ENCODE peak calls at places on chromosome 19, in seven cellular contexts. One of them, this sample, is unnamed.

GRCh38 chr19:328025-328505 is 16.5 kb downstream of the MIER2 start:
- DNase-seq in GM10248: no peak
- DNase-seq in mesothelial cell of epicardium: no peak
- DNase-seq in GM23338: no peak
- DNase-seq in ascending aorta: no peak
- DNase-seq in lower leg skin: peak
- DNase-seq in brain microvascular endothelial cell: no peak
- DNase-seq in this sample: no peak

GRCh38 chr19:8148410-8149231 is 771 bp downstream of the FBN3 start:
- DNase-seq in GM10248: no peak
- DNase-seq in mesothelial cell of epicardium: no peak
- DNase-seq in GM23338: peak
- DNase-seq in ascending aorta: no peak
- DNase-seq in lower leg skin: no peak
- DNase-seq in brain microvascular endothelial cell: no peak
- DNase-seq in this sample: no peak

GRCh38 chr19:14198384-14199376 is 7.3 kb downstream of the ADGRL1 start:
- DNase-seq in GM10248: no peak
- DNase-seq in mesothelial cell of epicardium: no peak
- DNase-seq in GM23338: peak
- DNase-seq in ascending aorta: no peak
- DNase-seq in lower leg skin: no peak
- DNase-seq in brain microvascular endothelial cell: no peak
- DNase-seq in this sample: no peak

GRCh38 chr19:33406521-33407139 is 33.1 kb downstream of the CEBPG start:
- DNase-seq in GM10248: peak
- DNase-seq in mesothelial cell of epicardium: peak
- DNase-seq in GM23338: peak
- DNase-seq in ascending aorta: no peak
- DNase-seq in lower leg skin: peak
- DNase-seq in brain microvascular endothelial cell: peak
- DNase-seq in this sample: no peak

GRCh38 chr19:13621413-13621812 is 115.1 kb upstream of the CACNA1A start:
- DNase-seq in GM10248: no peak
- DNase-seq in mesothelial cell of epicardium: no peak
- DNase-seq in GM23338: peak
- DNase-seq in ascending aorta: no peak
- DNase-seq in lower leg skin: no peak
- DNase-seq in brain microvascular endothelial cell: peak
- DNase-seq in this sample: no peak

GRCh38 chr19:12801466-12802266 is at the start of the genes PRDX2 and THSD8:
- DNase-seq in GM10248: peak
- DNase-seq in mesothelial cell of epicardium: peak
- DNase-seq in GM23338: peak
- DNase-seq in ascending aorta: no peak
- DNase-seq in lower leg skin: peak
- DNase-seq in brain microvascular endothelial cell: no peak
- DNase-seq in this sample: peak

GRCh38 chr19:49409441-49410029 is 13.7 kb downstream of the PTH2 start:
- DNase-seq in GM10248: no peak
- DNase-seq in mesothelial cell of epicardium: no peak
- DNase-seq in GM23338: no peak
- DNase-seq in ascending aorta: no peak
- DNase-seq in lower leg skin: no peak
- DNase-seq in brain microvascular endothelial cell: no peak
- DNase-seq in this sample: no peak

GRCh38 chr19:16880884-16881554 is 7.8 kb upstream of the F2RL3 start:
- DNase-seq in GM10248: no peak
- DNase-seq in mesothelial cell of epicardium: no peak
- DNase-seq in GM23338: no peak
- DNase-seq in ascending aorta: no peak
- DNase-seq in lower leg skin: no peak
- DNase-seq in brain microvascular endothelial cell: no peak
- DNase-seq in this sample: no peak

GRCh38 chr19:16952046-16952445 is 63.2 kb downstream of the F2RL3 start:
- DNase-seq in GM10248: no peak
- DNase-seq in mesothelial cell of epicardium: no peak
- DNase-seq in GM23338: no peak
- DNase-seq in ascending aorta: no peak
- DNase-seq in lower leg skin: peak
- DNase-seq in brain microvascular endothelial cell: no peak
- DNase-seq in this sample: no peak

GRCh38 chr19:8158411-8159074 is 9.2 kb upstream of the FBN3 start:
- DNase-seq in GM10248: peak
- DNase-seq in mesothelial cell of epicardium: no peak
- DNase-seq in GM23338: peak
- DNase-seq in ascending aorta: no peak
- DNase-seq in lower leg skin: no peak
- DNase-seq in brain microvascular endothelial cell: peak
- DNase-seq in this sample: no peak

GRCh38 chr19:35223856-35224505 is 4.6 kb downstream of the FAM187B start:
- DNase-seq in GM10248: peak
- DNase-seq in mesothelial cell of epicardium: no peak
- DNase-seq in GM23338: no peak
- DNase-seq in ascending aorta: no peak
- DNase-seq in lower leg skin: peak
- DNase-seq in brain microvascular endothelial cell: no peak
- DNase-seq in this sample: peak

GRCh38 chr19:681029-681626 is 4.9 kb downstream of the FSTL3 start:
- DNase-seq in GM10248: peak
- DNase-seq in mesothelial cell of epicardium: peak
- DNase-seq in GM23338: peak
- DNase-seq in ascending aorta: no peak
- DNase-seq in lower leg skin: peak
- DNase-seq in brain microvascular endothelial cell: no peak
- DNase-seq in this sample: no peak

GRCh38 chr19:49739098-49739497 is 24.0 kb downstream of the TSKS start:
- DNase-seq in GM10248: no peak
- DNase-seq in mesothelial cell of epicardium: no peak
- DNase-seq in GM23338: no peak
- DNase-seq in ascending aorta: no peak
- DNase-seq in lower leg skin: no peak
- DNase-seq in brain microvascular endothelial cell: no peak
- DNase-seq in this sample: no peak

GRCh38 chr19:4088975-4089374 is 22.3 kb upstream of the ZBTB7A start:
- DNase-seq in GM10248: peak
- DNase-seq in mesothelial cell of epicardium: no peak
- DNase-seq in GM23338: no peak
- DNase-seq in ascending aorta: no peak
- DNase-seq in lower leg skin: no peak
- DNase-seq in brain microvascular endothelial cell: no peak
- DNase-seq in this sample: no peak

GRCh38 chr19:16258440-16258903 is 60.8 kb downstream of the AP1M1 start:
- DNase-seq in GM10248: no peak
- DNase-seq in mesothelial cell of epicardium: no peak
- DNase-seq in GM23338: no peak
- DNase-seq in ascending aorta: peak
- DNase-seq in lower leg skin: peak
- DNase-seq in brain microvascular endothelial cell: peak
- DNase-seq in this sample: no peak

GRCh38 chr19:7125221-7125620 is 55.7 kb downstream of the ZNF557 start:
- DNase-seq in GM10248: no peak
- DNase-seq in mesothelial cell of epicardium: no peak
- DNase-seq in GM23338: no peak
- DNase-seq in ascending aorta: no peak
- DNase-seq in lower leg skin: no peak
- DNase-seq in brain microvascular endothelial cell: no peak
- DNase-seq in this sample: no peak

GRCh38 chr19:27735314-27735713 is 1477.6 kb downstream of the UQCRFS1 start:
- DNase-seq in GM10248: no peak
- DNase-seq in mesothelial cell of epicardium: no peak
- DNase-seq in GM23338: no peak
- DNase-seq in ascending aorta: no peak
- DNase-seq in lower leg skin: no peak
- DNase-seq in brain microvascular endothelial cell: no peak
- DNase-seq in this sample: no peak

GRCh38 chr19:34480491-34480890 is 1.1 kb upstream of the WTIP start:
- DNase-seq in GM10248: no peak
- DNase-seq in mesothelial cell of epicardium: no peak
- DNase-seq in GM23338: peak
- DNase-seq in ascending aorta: no peak
- DNase-seq in lower leg skin: peak
- DNase-seq in brain microvascular endothelial cell: no peak
- DNase-seq in this sample: peak

GRCh38 chr19:23095406-23095805 is 21.4 kb upstream of the ZNF730 start:
- DNase-seq in GM10248: no peak
- DNase-seq in mesothelial cell of epicardium: no peak
- DNase-seq in GM23338: no peak
- DNase-seq in ascending aorta: no peak
- DNase-seq in lower leg skin: no peak
- DNase-seq in brain microvascular endothelial cell: no peak
- DNase-seq in this sample: no peak

DNA sequence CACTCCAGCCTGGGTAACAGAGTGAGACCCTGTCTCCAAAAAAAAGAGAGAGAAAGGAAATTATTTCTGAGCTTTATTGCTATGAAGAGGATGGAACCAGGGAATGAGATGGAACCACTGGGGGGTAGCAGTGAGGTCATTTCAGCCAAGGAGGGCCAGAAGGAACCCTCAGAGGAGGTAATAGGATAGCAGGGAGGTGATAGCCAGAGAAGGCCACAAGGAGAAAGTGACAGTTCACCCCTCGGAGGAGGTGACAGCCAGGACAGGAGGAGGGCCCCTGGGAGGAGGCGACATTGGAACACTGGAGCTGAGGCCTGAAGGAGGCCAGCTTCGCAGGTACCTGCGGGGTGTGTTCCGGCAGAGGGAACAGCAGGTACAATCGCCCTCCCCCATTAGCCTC is 695 bp upstream of the PGPEP1 start:
- DNase-seq in GM10248: no peak
- DNase-seq in mesothelial cell of epicardium: no peak
- DNase-seq in GM23338: peak
- DNase-seq in ascending aorta: no peak
- DNase-seq in lower leg skin: no peak
- DNase-seq in brain microvascular endothelial cell: no peak
- DNase-seq in this sample: no peak
- TF ChIP-seq CTCF in GM10248: peak
- TF ChIP-seq CTCF in mesothelial cell of epicardium: no peak
- TF ChIP-seq CTCF in GM23338: peak
- TF ChIP-seq CTCF in ascending aorta: peak
- TF ChIP-seq CTCF in lower leg skin: no peak
- TF ChIP-seq CTCF in brain microvascular endothelial cell: peak
- TF ChIP-seq CTCF in this sample: no peak

DNA sequence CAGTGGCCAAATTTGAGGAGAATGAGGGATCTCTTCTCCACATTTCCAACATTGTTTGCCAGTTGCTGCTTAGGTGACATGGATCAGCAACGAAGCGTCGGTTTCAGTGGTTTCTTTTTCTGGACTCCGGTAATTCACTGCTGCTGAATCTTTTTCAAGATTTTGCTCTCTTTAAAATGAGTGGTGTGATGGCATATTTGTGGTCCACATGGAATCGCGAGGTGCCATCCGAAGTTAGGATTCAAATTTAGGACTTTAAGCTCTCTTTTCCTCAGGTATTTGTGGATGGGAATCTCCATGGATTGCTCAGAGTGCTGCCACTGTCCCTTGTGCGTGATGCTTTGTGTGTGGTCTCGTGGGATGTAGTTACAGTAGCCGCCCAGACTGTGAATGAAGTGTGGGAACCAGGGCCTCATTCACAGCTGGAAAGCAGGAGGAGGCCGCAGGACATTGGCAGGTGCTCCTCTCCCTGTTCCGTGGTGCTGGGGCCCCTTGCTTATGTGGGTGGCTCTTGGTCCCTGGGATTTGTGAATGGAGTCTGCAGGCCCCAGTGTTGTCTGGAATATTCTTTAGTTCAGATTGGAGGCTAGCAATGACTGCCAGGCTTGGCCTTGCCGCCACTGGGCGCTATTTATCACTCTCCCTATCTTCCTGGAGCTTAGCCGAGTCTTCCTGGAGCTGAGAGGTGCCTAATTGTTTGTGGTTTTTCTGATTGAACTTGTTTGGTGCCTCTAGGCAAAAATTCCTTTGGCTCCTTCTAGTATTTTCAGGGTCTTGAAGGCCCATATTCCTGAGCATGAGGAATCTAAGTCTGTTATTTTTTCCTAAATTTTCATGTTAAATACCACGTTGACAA is 1.5 kb downstream of the ILF3 start:
- DNase-seq in GM10248: no peak
- DNase-seq in mesothelial cell of epicardium: no peak
- DNase-seq in GM23338: peak
- DNase-seq in ascending aorta: no peak
- DNase-seq in lower leg skin: no peak
- DNase-seq in brain microvascular endothelial cell: peak
- DNase-seq in this sample: no peak
- TF ChIP-seq CTCF in GM10248: peak
- TF ChIP-seq CTCF in mesothelial cell of epicardium: no peak
- TF ChIP-seq CTCF in GM23338: peak
- TF ChIP-seq CTCF in ascending aorta: no peak
- TF ChIP-seq CTCF in lower leg skin: no peak
- TF ChIP-seq CTCF in brain microvascular endothelial cell: peak
- TF ChIP-seq CTCF in this sample: no peak

GRCh38 chr19:56347163-56347778 is 32.6 kb upstream of the ZSCAN5A start:
- DNase-seq in GM10248: no peak
- DNase-seq in mesothelial cell of epicardium: no peak
- DNase-seq in GM23338: no peak
- DNase-seq in ascending aorta: no peak
- DNase-seq in lower leg skin: no peak
- DNase-seq in brain microvascular endothelial cell: no peak
- DNase-seq in this sample: no peak

GRCh38 chr19:56350416-56351045 is 35.9 kb upstream of the ZSCAN5A start:
- DNase-seq in GM10248: peak
- DNase-seq in mesothelial cell of epicardium: no peak
- DNase-seq in GM23338: peak
- DNase-seq in ascending aorta: no peak
- DNase-seq in lower leg skin: no peak
- DNase-seq in brain microvascular endothelial cell: peak
- DNase-seq in this sample: no peak

GRCh38 chr19:56351208-56351607 is 36.6 kb upstream of the ZSCAN5A start:
- DNase-seq in GM10248: no peak
- DNase-seq in mesothelial cell of epicardium: no peak
- DNase-seq in GM23338: peak
- DNase-seq in ascending aorta: no peak
- DNase-seq in lower leg skin: no peak
- DNase-seq in brain microvascular endothelial cell: no peak
- DNase-seq in this sample: no peak

GRCh38 chr19:56348289-56348877 is 33.7 kb upstream of the ZSCAN5A start:
- DNase-seq in GM10248: no peak
- DNase-seq in mesothelial cell of epicardium: no peak
- DNase-seq in GM23338: peak
- DNase-seq in ascending aorta: no peak
- DNase-seq in lower leg skin: no peak
- DNase-seq in brain microvascular endothelial cell: peak
- DNase-seq in this sample: no peak
- TF ChIP-seq CTCF in GM10248: peak
- TF ChIP-seq CTCF in mesothelial cell of epicardium: no peak
- TF ChIP-seq CTCF in GM23338: peak
- TF ChIP-seq CTCF in ascending aorta: no peak
- TF ChIP-seq CTCF in lower leg skin: no peak
- TF ChIP-seq CTCF in brain microvascular endothelial cell: peak
- TF ChIP-seq CTCF in this sample: no peak

DNA sequence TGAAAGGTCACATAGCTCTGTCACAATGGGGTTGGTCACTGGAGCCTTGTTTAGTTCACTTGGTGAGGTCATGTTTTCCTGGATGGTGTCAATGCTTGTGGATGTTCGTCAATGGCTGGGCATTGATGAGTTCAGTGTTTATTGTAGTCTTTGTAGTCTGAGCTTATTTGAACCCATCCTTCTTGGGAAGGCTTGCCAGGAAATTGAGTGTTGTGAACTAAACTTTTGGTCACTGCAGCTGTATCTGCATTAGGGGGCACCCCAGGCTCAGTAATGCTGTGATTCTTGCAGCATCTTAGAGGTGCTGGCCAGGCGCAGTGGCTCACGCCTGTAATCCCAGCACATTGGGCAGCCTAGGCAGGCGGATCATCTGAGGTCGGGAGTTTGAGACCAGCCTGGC is 22.0 kb downstream of the BLOC1S3 start:
- DNase-seq in GM10248: no peak
- DNase-seq in mesothelial cell of epicardium: no peak
- DNase-seq in GM23338: peak
- DNase-seq in ascending aorta: no peak
- DNase-seq in lower leg skin: no peak
- DNase-seq in brain microvascular endothelial cell: peak
- DNase-seq in this sample: no peak
- TF ChIP-seq CTCF in GM10248: no peak
- TF ChIP-seq CTCF in mesothelial cell of epicardium: no peak
- TF ChIP-seq CTCF in GM23338: peak
- TF ChIP-seq CTCF in ascending aorta: no peak
- TF ChIP-seq CTCF in lower leg skin: no peak
- TF ChIP-seq CTCF in brain microvascular endothelial cell: peak
- TF ChIP-seq CTCF in this sample: no peak

This sample was measured in suprapubic skin.